ENCODE peak calls at places on chromosome 11, in four cellular contexts. D is iPS DF 6.9, X is A549, U is lung. Z is an unnamed sample. For H3K4me1, the result is how much of the 10 kb centered on the place peaks cover.

GRCh38 chr11:8096575-8096974 is 15.6 kb downstream of the TUB start:
- DNase-seq in D (no peak), X (no peak), U (no peak), Z (no peak)

GRCh38 chr11:43789700-43790443 is 90.8 kb upstream of the ALKBH3 start:
- DNase-seq in D (no peak), X (no peak), U (no peak), Z (peak)

GRCh38 chr11:102448869-102449224 is 3.7 kb downstream of the TMEM123 start:
- DNase-seq in D (no peak), X (no peak), U (no peak), Z (no peak)

GRCh38 chr11:96188625-96189006 is 154.4 kb downstream of the MAML2 start:
- DNase-seq in D (no peak), X (no peak), U (no peak), Z (no peak)

GRCh38 chr11:120513436-120514315 is 2.1 kb downstream of the GRIK4 start:
- DNase-seq in D (no peak), X (no peak), U (no peak), Z (no peak)

GRCh38 chr11:46729110-46730027 is 10.4 kb downstream of the F2 start:
- DNase-seq in D (no peak), X (no peak), U (no peak), Z (peak)

GRCh38 chr11:1556278-1557167 is 15.5 kb downstream of the DUSP8 start:
- DNase-seq in D (no peak), X (no peak), U (no peak), Z (no peak)

GRCh38 chr11:69013009-69013951 is at the start of gene MRGPRF:
- DNase-seq in D (no peak), X (peak), U (peak), Z (peak)

GRCh38 chr11:75969626-75970308 is 154.8 kb downstream of the UVRAG start:
- DNase-seq in D (no peak), X (no peak), U (no peak), Z (peak)

GRCh38 chr11:14499178-14499559 is 442 bp downstream of the COPB1 start:
- DNase-seq in D (no peak), X (peak), U (peak), Z (no peak)

GRCh38 chr11:69984457-69985261 is 93.5 kb upstream of the ANO1 start:
- DNase-seq in D (no peak), X (no peak), U (no peak), Z (no peak)

GRCh38 chr11:69972351-69972802 is 105.7 kb upstream of the ANO1 start:
- DNase-seq in D (no peak), X (no peak), U (no peak), Z (no peak)

GRCh38 chr11:46278387-46279173 is 1.1 kb downstream of the CREB3L1 start:
- DNase-seq in D (no peak), X (no peak), U (no peak), Z (no peak)

GRCh38 chr11:2847511-2847910 is 38.1 kb downstream of the CDKN1C start:
- DNase-seq in D (no peak), X (no peak), U (no peak), Z (no peak)

GRCh38 chr11:13008625-13009475 is at the start of gene RASSF10:
- DNase-seq in D (peak), X (peak), U (peak), Z (peak)

GRCh38 chr11:87425943-87426342 is 388.2 kb downstream of the TMEM135 start:
- DNase-seq in D (no peak), X (no peak), U (no peak), Z (no peak)

GRCh38 chr11:75352417-75353206 is 1.2 kb upstream of the ARRB1 start:
- DNase-seq in D (no peak), X (no peak), U (peak), Z (no peak)

GRCh38 chr11:30481385-30481784 is 104.8 kb downstream of the MPPED2 start:
- DNase-seq in D (no peak), X (no peak), U (no peak), Z (no peak)

GRCh38 chr11:114228401-114229061 is 67.7 kb upstream of the NNMT start:
- DNase-seq in D (no peak), X (no peak), U (no peak), Z (no peak)
- H3K4me1 ChIP-seq in D (under half), X (under half), U (under half), Z (under half)

GRCh38 chr11:63997801-63998332 is 11.6 kb downstream of the OTUB1 start:
- DNase-seq in D (no peak), X (no peak), U (no peak), Z (no peak)
- H3K4me1 ChIP-seq in D (under half), X (under half), U (under half), Z (under half)

GRCh38 chr11:62677160-62677559 is 1.7 kb downstream of the UBXN1 start:
- DNase-seq in D (no peak), X (no peak), U (no peak), Z (no peak)
- H3K4me1 ChIP-seq in D (under half), X (under half), U (under half), Z (under half)

GRCh38 chr11:57300785-57301184 is 24.0 kb downstream of the TNKS1BP1 start:
- DNase-seq in D (no peak), X (no peak), U (no peak), Z (no peak)

GRCh38 chr11:57303990-57304579 is 20.7 kb downstream of the TNKS1BP1 start:
- DNase-seq in D (no peak), X (no peak), U (no peak), Z (peak)

GRCh38 chr11:57303280-57303989 is 21.3 kb downstream of the TNKS1BP1 start:
- DNase-seq in D (no peak), X (no peak), U (no peak), Z (no peak)

GRCh38 chr11:57301711-57302423 is 22.9 kb downstream of the TNKS1BP1 start:
- DNase-seq in D (no peak), X (no peak), U (no peak), Z (no peak)

DNA sequence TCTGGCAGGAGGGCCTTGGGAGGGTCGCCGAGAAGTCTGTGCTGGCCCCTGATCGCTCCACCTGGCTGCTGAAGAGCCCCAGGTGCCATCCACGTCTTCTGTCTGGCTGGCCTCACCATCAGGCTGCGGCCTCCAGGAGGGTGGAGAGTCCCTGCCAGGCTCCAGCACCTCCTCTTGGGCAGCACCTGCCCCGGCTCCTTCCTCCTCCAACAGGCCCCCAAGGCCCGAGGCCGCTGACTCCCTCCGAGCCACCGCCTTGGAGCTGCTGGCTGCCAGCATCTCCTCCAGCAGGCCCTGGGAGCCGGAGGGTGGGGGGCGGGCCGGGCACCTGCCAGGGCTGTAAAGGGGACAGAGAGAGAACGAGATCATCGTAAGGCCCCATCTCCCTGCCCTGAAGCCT is 22.3 kb downstream of the TNKS1BP1 start:
- DNase-seq in D (no peak), X (no peak), U (no peak), Z (no peak)
- H3K4me1 ChIP-seq in D (under half), X (under half), U (under half), Z (under half)

DNA sequence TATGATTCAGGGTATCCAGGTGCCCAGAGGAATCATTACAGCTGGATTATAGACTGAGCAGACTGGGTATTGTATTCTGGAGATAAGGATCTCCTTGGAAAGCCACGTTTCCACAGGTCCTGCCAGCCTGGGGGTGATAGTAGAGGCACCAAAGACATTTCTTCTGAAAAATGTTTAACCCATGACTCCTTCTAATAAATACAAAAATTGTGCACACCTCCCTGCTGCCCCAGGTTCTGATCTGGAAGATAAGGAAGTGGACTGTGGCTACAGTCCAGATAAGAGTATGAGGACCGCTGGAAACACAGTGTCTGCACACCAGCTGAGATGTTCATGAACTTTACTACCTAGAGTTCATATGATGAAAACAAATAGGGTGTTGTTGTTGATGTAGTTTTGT is 192.5 kb downstream of the DBX1 start:
- DNase-seq in D (no peak), X (no peak), U (no peak), Z (no peak)
- H3K4me1 ChIP-seq in D (under half), X (under half), U (under half), Z (under half)

DNA sequence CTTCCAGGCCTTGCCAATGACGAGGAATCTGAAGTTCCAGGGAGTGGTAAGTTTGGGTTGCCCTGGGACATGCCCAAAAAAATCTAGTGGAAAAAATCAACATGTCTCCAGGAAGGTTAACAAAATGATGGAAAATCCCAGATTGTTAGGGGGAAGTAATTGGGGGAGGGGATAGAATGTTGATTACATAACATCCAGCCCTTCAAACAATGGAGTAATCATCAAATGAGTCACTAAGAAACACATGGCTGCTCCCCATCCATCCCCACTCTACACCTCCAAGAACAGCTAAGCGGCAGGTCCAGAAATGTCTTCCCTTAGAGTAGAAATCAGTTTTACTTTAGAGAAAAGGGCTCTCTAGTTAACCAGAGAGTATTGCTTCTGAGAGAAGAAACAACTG is 94.9 kb downstream of the ETS1 start:
- DNase-seq in D (no peak), X (no peak), U (no peak), Z (no peak)
- H3K4me1 ChIP-seq in D (under half), X (half or more), U (under half), Z (half or more)

GRCh38 chr11:38648597-38648996 is 2050.6 kb upstream of the RAG2 start:
- DNase-seq in D (no peak), X (no peak), U (no peak), Z (peak)
- H3K4me1 ChIP-seq in D (under half), X (under half), U (under half), Z (under half)

GRCh38 chr11:119366690-119367620 is 14.5 kb downstream of the USP2 start:
- DNase-seq in D (no peak), X (no peak), U (no peak), Z (no peak)
- H3K4me1 ChIP-seq in D (under half), X (half or more), U (under half), Z (under half)

Z was measured in foreskin keratinocyte.